ENCODE peak calls at places on chromosomes 13 and 19, in five cellular contexts. One of them, this sample, is unnamed.

GRCh38 chr19:18282021-18282787 is 782 bp upstream of the JUND start:
- DNase-seq in kidney tubule cell: peak
- DNase-seq in uterus: no peak
- DNase-seq in AG04450: peak
- DNase-seq in epithelial cell of esophagus: no peak
- DNase-seq in this sample: no peak

GRCh38 chr13:75607447-75607846 is 28.7 kb upstream of the LMO7 start:
- DNase-seq in uterus: no peak
- DNase-seq in epithelial cell of esophagus: peak
- DNase-seq in AG04450: no peak
- DNase-seq in kidney tubule cell: no peak
- DNase-seq in this sample: no peak

GRCh38 chr13:94696171-94696570 is 16.2 kb downstream of the SOX21 start:
- DNase-seq in uterus: no peak
- DNase-seq in AG04450: no peak
- DNase-seq in epithelial cell of esophagus: no peak
- DNase-seq in kidney tubule cell: peak
- DNase-seq in this sample: no peak

GRCh38 chr13:110520431-110521295 is 40.9 kb downstream of the RAB20 start:
- DNase-seq in AG04450: peak
- DNase-seq in epithelial cell of esophagus: no peak
- DNase-seq in kidney tubule cell: peak
- DNase-seq in uterus: peak
- DNase-seq in this sample: no peak

GRCh38 chr13:97332725-97333124 is 101.2 kb upstream of the RAP2A start:
- DNase-seq in kidney tubule cell: no peak
- DNase-seq in epithelial cell of esophagus: no peak
- DNase-seq in uterus: no peak
- DNase-seq in AG04450: no peak
- DNase-seq in this sample: no peak

GRCh38 chr19:9323919-9324583 is at the start of gene ZNF559:
- DNase-seq in kidney tubule cell: peak
- DNase-seq in uterus: peak
- DNase-seq in AG04450: peak
- DNase-seq in epithelial cell of esophagus: peak
- DNase-seq in this sample: peak

GRCh38 chr13:27650312-27650711 is 28.6 kb downstream of the POLR1D start:
- DNase-seq in AG04450: no peak
- DNase-seq in uterus: no peak
- DNase-seq in kidney tubule cell: no peak
- DNase-seq in epithelial cell of esophagus: peak
- DNase-seq in this sample: no peak

GRCh38 chr13:106471957-106472543 is 63.4 kb downstream of the EFNB2 start:
- DNase-seq in uterus: peak
- DNase-seq in kidney tubule cell: peak
- DNase-seq in epithelial cell of esophagus: peak
- DNase-seq in AG04450: peak
- DNase-seq in this sample: no peak

GRCh38 chr13:49020328-49020727 is 44.6 kb downstream of the FNDC3A start:
- DNase-seq in epithelial cell of esophagus: no peak
- DNase-seq in AG04450: no peak
- DNase-seq in uterus: no peak
- DNase-seq in kidney tubule cell: no peak
- DNase-seq in this sample: no peak

This sample was measured in SK-N-MC.